ENCODE peak calls at places on chromosomes 11 and 22, in four cellular contexts. D is stimulated activated CD8-positive, alpha-beta memory T cell treated with anti-CD3 and anti-CD28 coated beads, Interleukin-7, amount 100 ng/mL, for 1 hour; P is endothelial cell; A is ELF-1. F is an unnamed sample.

GRCh38 chr11:131749100-131749499 is 378.7 kb downstream of the NTM start:
- DNase-seq in P (no peak), D (no peak), A (no peak), F (no peak)

GRCh38 chr22:35959121-35959800 is 69.4 kb downstream of the RBFOX2 start:
- DNase-seq in D (no peak), P (no peak), A (no peak), F (no peak)

GRCh38 chr11:73710964-73711363 is 49.9 kb downstream of the RAB6A start:
- DNase-seq in A (no peak), P (no peak), D (no peak), F (no peak)

GRCh38 chr11:93845181-93846092 is 5.0 kb downstream of the VSTM5 start:
- DNase-seq in A (no peak), D (no peak), P (no peak), F (no peak)

GRCh38 chr11:69102161-69102695 is 53.5 kb downstream of the TPCN2 start:
- DNase-seq in A (no peak), P (no peak), D (no peak), F (no peak)

GRCh38 chr11:128891912-128892398 is 799 bp downstream of the KCNJ5 start:
- DNase-seq in A (no peak), D (no peak), P (no peak), F (no peak)

GRCh38 chr11:134423106-134423505 is 11.1 kb upstream of the B3GAT1 start:
- DNase-seq in P (no peak), D (no peak), A (no peak), F (no peak)

GRCh38 chr11:61496602-61497400 is 11.7 kb upstream of the LRRC10B start:
- DNase-seq in A (no peak), P (no peak), D (no peak), F (no peak)

GRCh38 chr11:72244317-72245231 is 598 bp upstream of the PHOX2A start:
- DNase-seq in A (no peak), D (no peak), P (no peak), F (no peak)

GRCh38 chr11:122202161-122202950 is 86.3 kb upstream of the BLID start:
- DNase-seq in A (no peak), D (no peak), P (no peak), F (no peak)

F was measured in central memory CD8-positive, alpha-beta T cell.